ENCODE peak calls at places on chromosomes 6 and 20, in nine cellular contexts. One of them, this sample, is unnamed.
A peak's percentile ranks its signal among the peaks of the same experiment; 100 is the strongest.

GRCh38 chr6:154354265-154354777 is 2.3 kb downstream of the IPCEF1 start:
- DNase-seq in C1 segment of cervical spinal cord: no peak
- DNase-seq in B cell: no peak
- DNase-seq in OCI-M1: no peak
- DNase-seq in stimulated activated CD4-positive, alpha-beta T cell treated with anti-CD3 and anti-CD28 coated beads, Interleukin-12 subunit alpha, Interleukin-12 subunit beta, amount 100 ng/mL, for 4 hours: no peak
- DNase-seq in activated gamma-delta T cell: no peak
- DNase-seq in endothelial cell: no peak
- DNase-seq in tibial nerve: no peak
- DNase-seq in fibroblast of lung: no peak
- DNase-seq in this sample: no peak

GRCh38 chr6:87623248-87623647 is 33.3 kb downstream of the ORC3 start:
- DNase-seq in C1 segment of cervical spinal cord: no peak
- DNase-seq in B cell: no peak
- DNase-seq in OCI-M1: no peak
- DNase-seq in stimulated activated CD4-positive, alpha-beta T cell treated with anti-CD3 and anti-CD28 coated beads, Interleukin-12 subunit alpha, Interleukin-12 subunit beta, amount 100 ng/mL, for 4 hours: no peak
- DNase-seq in activated gamma-delta T cell: no peak
- DNase-seq in endothelial cell: no peak
- DNase-seq in tibial nerve: no peak
- DNase-seq in fibroblast of lung: no peak
- DNase-seq in this sample: no peak

GRCh38 chr6:2848851-2849250 is 7.2 kb upstream of the SERPINB1 start:
- DNase-seq in C1 segment of cervical spinal cord: no peak
- DNase-seq in B cell: peak; percentile 77
- DNase-seq in OCI-M1: no peak
- DNase-seq in stimulated activated CD4-positive, alpha-beta T cell treated with anti-CD3 and anti-CD28 coated beads, Interleukin-12 subunit alpha, Interleukin-12 subunit beta, amount 100 ng/mL, for 4 hours: peak; percentile 53
- DNase-seq in activated gamma-delta T cell: no peak
- DNase-seq in endothelial cell: no peak
- DNase-seq in tibial nerve: no peak
- DNase-seq in fibroblast of lung: no peak
- DNase-seq in this sample: no peak

GRCh38 chr6:1110164-1110563 is 201.7 kb upstream of the FOXQ1 start:
- DNase-seq in C1 segment of cervical spinal cord: no peak
- DNase-seq in B cell: no peak
- DNase-seq in OCI-M1: no peak
- DNase-seq in stimulated activated CD4-positive, alpha-beta T cell treated with anti-CD3 and anti-CD28 coated beads, Interleukin-12 subunit alpha, Interleukin-12 subunit beta, amount 100 ng/mL, for 4 hours: no peak
- DNase-seq in activated gamma-delta T cell: no peak
- DNase-seq in endothelial cell: no peak
- DNase-seq in tibial nerve: no peak
- DNase-seq in fibroblast of lung: peak; percentile 36
- DNase-seq in this sample: no peak

GRCh38 chr6:69398311-69398710 is 398.5 kb downstream of the LMBRD1 start:
- DNase-seq in C1 segment of cervical spinal cord: no peak
- DNase-seq in B cell: no peak
- DNase-seq in OCI-M1: no peak
- DNase-seq in stimulated activated CD4-positive, alpha-beta T cell treated with anti-CD3 and anti-CD28 coated beads, Interleukin-12 subunit alpha, Interleukin-12 subunit beta, amount 100 ng/mL, for 4 hours: no peak
- DNase-seq in activated gamma-delta T cell: no peak
- DNase-seq in endothelial cell: no peak
- DNase-seq in tibial nerve: no peak
- DNase-seq in fibroblast of lung: no peak
- DNase-seq in this sample: no peak

GRCh38 chr6:43436577-43437282 is 9.4 kb downstream of the ABCC10 start:
- DNase-seq in C1 segment of cervical spinal cord: no peak
- DNase-seq in B cell: no peak
- DNase-seq in OCI-M1: no peak
- DNase-seq in stimulated activated CD4-positive, alpha-beta T cell treated with anti-CD3 and anti-CD28 coated beads, Interleukin-12 subunit alpha, Interleukin-12 subunit beta, amount 100 ng/mL, for 4 hours: no peak
- DNase-seq in activated gamma-delta T cell: no peak
- DNase-seq in endothelial cell: no peak
- DNase-seq in tibial nerve: peak; percentile 41
- DNase-seq in fibroblast of lung: peak; percentile 96
- DNase-seq in this sample: no peak

GRCh38 chr6:44177691-44178423 is 19.2 kb downstream of the CAPN11 start:
- DNase-seq in C1 segment of cervical spinal cord: no peak
- DNase-seq in B cell: no peak
- DNase-seq in OCI-M1: no peak
- DNase-seq in stimulated activated CD4-positive, alpha-beta T cell treated with anti-CD3 and anti-CD28 coated beads, Interleukin-12 subunit alpha, Interleukin-12 subunit beta, amount 100 ng/mL, for 4 hours: no peak
- DNase-seq in activated gamma-delta T cell: no peak
- DNase-seq in endothelial cell: no peak
- DNase-seq in tibial nerve: peak; percentile 53
- DNase-seq in fibroblast of lung: peak; percentile 84
- DNase-seq in this sample: no peak

GRCh38 chr20:21288587-21289370 is 14.4 kb upstream of the XRN2 start:
- DNase-seq in C1 segment of cervical spinal cord: no peak
- DNase-seq in B cell: no peak
- DNase-seq in OCI-M1: no peak
- DNase-seq in stimulated activated CD4-positive, alpha-beta T cell treated with anti-CD3 and anti-CD28 coated beads, Interleukin-12 subunit alpha, Interleukin-12 subunit beta, amount 100 ng/mL, for 4 hours: no peak
- DNase-seq in activated gamma-delta T cell: no peak
- DNase-seq in endothelial cell: no peak
- DNase-seq in tibial nerve: no peak
- DNase-seq in fibroblast of lung: no peak
- DNase-seq in this sample: no peak

GRCh38 chr6:113082691-113083090 is 735.6 kb downstream of the RFPL4B start:
- DNase-seq in C1 segment of cervical spinal cord: no peak
- DNase-seq in B cell: no peak
- DNase-seq in OCI-M1: no peak
- DNase-seq in stimulated activated CD4-positive, alpha-beta T cell treated with anti-CD3 and anti-CD28 coated beads, Interleukin-12 subunit alpha, Interleukin-12 subunit beta, amount 100 ng/mL, for 4 hours: no peak
- DNase-seq in activated gamma-delta T cell: no peak
- DNase-seq in endothelial cell: no peak
- DNase-seq in tibial nerve: no peak
- DNase-seq in fibroblast of lung: peak; percentile 85
- DNase-seq in this sample: no peak

GRCh38 chr6:106692112-106692822 is 62.9 kb downstream of the QRSL1 start:
- DNase-seq in C1 segment of cervical spinal cord: no peak
- DNase-seq in B cell: no peak
- DNase-seq in OCI-M1: no peak
- DNase-seq in stimulated activated CD4-positive, alpha-beta T cell treated with anti-CD3 and anti-CD28 coated beads, Interleukin-12 subunit alpha, Interleukin-12 subunit beta, amount 100 ng/mL, for 4 hours: no peak
- DNase-seq in activated gamma-delta T cell: no peak
- DNase-seq in endothelial cell: no peak
- DNase-seq in tibial nerve: no peak
- DNase-seq in fibroblast of lung: peak; percentile 34
- DNase-seq in this sample: no peak

GRCh38 chr6:158646023-158646888 is 1.7 kb upstream of the DYNLT1 start:
- DNase-seq in C1 segment of cervical spinal cord: no peak
- DNase-seq in B cell: no peak
- DNase-seq in OCI-M1: no peak
- DNase-seq in stimulated activated CD4-positive, alpha-beta T cell treated with anti-CD3 and anti-CD28 coated beads, Interleukin-12 subunit alpha, Interleukin-12 subunit beta, amount 100 ng/mL, for 4 hours: no peak
- DNase-seq in activated gamma-delta T cell: no peak
- DNase-seq in endothelial cell: no peak
- DNase-seq in tibial nerve: no peak
- DNase-seq in fibroblast of lung: no peak
- DNase-seq in this sample: no peak

GRCh38 chr6:44780161-44780560 is 392.7 kb downstream of the CDC5L start:
- DNase-seq in C1 segment of cervical spinal cord: no peak
- DNase-seq in B cell: no peak
- DNase-seq in OCI-M1: no peak
- DNase-seq in stimulated activated CD4-positive, alpha-beta T cell treated with anti-CD3 and anti-CD28 coated beads, Interleukin-12 subunit alpha, Interleukin-12 subunit beta, amount 100 ng/mL, for 4 hours: no peak
- DNase-seq in activated gamma-delta T cell: no peak
- DNase-seq in endothelial cell: no peak
- DNase-seq in tibial nerve: no peak
- DNase-seq in fibroblast of lung: no peak
- DNase-seq in this sample: no peak

GRCh38 chr6:151731313-151731712 is 76.2 kb upstream of the ESR1 start:
- DNase-seq in C1 segment of cervical spinal cord: no peak
- DNase-seq in B cell: no peak
- DNase-seq in OCI-M1: no peak
- DNase-seq in stimulated activated CD4-positive, alpha-beta T cell treated with anti-CD3 and anti-CD28 coated beads, Interleukin-12 subunit alpha, Interleukin-12 subunit beta, amount 100 ng/mL, for 4 hours: no peak
- DNase-seq in activated gamma-delta T cell: no peak
- DNase-seq in endothelial cell: no peak
- DNase-seq in tibial nerve: no peak
- DNase-seq in fibroblast of lung: no peak
- DNase-seq in this sample: no peak